ENCODE peak calls at places on chromosomes 13 and 19, in eight cellular contexts. Y is Peyer's patch, E is CD14-positive monocyte, M is hippocampal formation, K is T1000, W is iris pigment epithelial cell, Z is EH, A is AG09319. Q is an unnamed sample.

GRCh38 chr19:799076-799881 is 2.0 kb downstream of the PTBP1 start:
- DNase-seq in E (no peak), Z (peak; percentile 64), K (no peak), W (peak; percentile 53), M (no peak), Y (no peak), A (no peak), Q (no peak)

GRCh38 chr13:60448907-60449510 is 52.0 kb downstream of the TDRD3 start:
- DNase-seq in K (no peak), A (peak; percentile 3), W (peak; percentile 69), M (peak; percentile 48), Z (peak; percentile 49), Y (no peak), E (no peak), Q (peak; percentile 49)

GRCh38 chr13:113454936-113455335 is 1.6 kb upstream of the ADPRHL1 start:
- DNase-seq in M (no peak), Z (no peak), A (no peak), K (no peak), W (no peak), Y (no peak), E (no peak), Q (no peak)

GRCh38 chr19:1182068-1182467 is 8.0 kb upstream of the SBNO2 start:
- DNase-seq in M (no peak), W (no peak), E (no peak), Y (no peak), Z (no peak), K (no peak), A (no peak), Q (no peak)

GRCh38 chr19:50422397-50423278 is 3.9 kb downstream of the SPIB start:
- DNase-seq in K (no peak), Z (no peak), W (no peak), E (no peak), A (no peak), M (no peak), Y (no peak), Q (no peak)

GRCh38 chr19:48656840-48657474 is 11.0 kb upstream of the CA11 start:
- DNase-seq in K (peak; percentile 47), M (no peak), Y (no peak), A (no peak), W (peak; percentile 81), E (no peak), Z (peak; percentile 90), Q (no peak)

GRCh38 chr13:46663644-46664043 is 110.7 kb downstream of the LRCH1 start:
- DNase-seq in E (no peak), Y (no peak), M (no peak), W (no peak), Z (peak; percentile 29), A (no peak), K (no peak), Q (no peak)

GRCh38 chr19:45470147-45471081 is 2.6 kb downstream of the FOSB start:
- DNase-seq in M (no peak), W (peak; percentile 50), A (peak; percentile 41), E (peak; percentile 80), Z (peak; percentile 74), Y (no peak), K (no peak), Q (no peak)

GRCh38 chr19:38488811-38489481 is 55.5 kb downstream of the RYR1 start:
- DNase-seq in A (no peak), Y (no peak), Z (no peak), K (no peak), M (no peak), W (no peak), E (no peak), Q (no peak)

GRCh38 chr13:88014527-88014926 is 343.4 kb downstream of the SLITRK5 start:
- DNase-seq in E (no peak), Z (no peak), M (no peak), K (no peak), Y (no peak), W (peak; percentile 13), A (no peak), Q (no peak)

GRCh38 chr19:5215431-5215830 is 125.2 kb downstream of the PTPRS start:
- DNase-seq in E (no peak), M (no peak), W (no peak), K (no peak), A (no peak), Z (no peak), Y (no peak), Q (no peak)

GRCh38 chr13:35923347-35923746 is 207.8 kb downstream of the DCLK1 start:
- DNase-seq in Y (no peak), Z (peak; percentile 71), A (no peak), E (no peak), K (peak; percentile 20), W (peak; percentile 61), M (no peak), Q (no peak)

GRCh38 chr19:19615086-19615485 is 3.4 kb downstream of the PBX4 start:
- DNase-seq in Z (peak; percentile 76), W (no peak), K (no peak), A (no peak), M (no peak), E (no peak), Y (no peak), Q (no peak)

GRCh38 chr13:33560722-33561121 is 257.2 kb upstream of the RFC3 start:
- DNase-seq in K (no peak), A (no peak), W (no peak), Z (no peak), M (peak; percentile 18), Y (no peak), E (no peak), Q (no peak)

GRCh38 chr13:90416519-90416918 is 931.0 kb upstream of the MIR17HG start:
- DNase-seq in A (no peak), K (no peak), M (no peak), E (no peak), Z (peak; percentile 92), W (peak; percentile 90), Y (no peak), Q (peak; percentile 4)

GRCh38 chr19:33379151-33379829 is 5.8 kb downstream of the CEBPG start:
- DNase-seq in E (no peak), K (no peak), Y (no peak), W (no peak), A (no peak), M (no peak), Z (no peak), Q (no peak)

GRCh38 chr13:114053026-114053425 is 79.2 kb upstream of the C13orf46 start:
- DNase-seq in K (peak; percentile 57), Z (peak; percentile 65), E (peak; percentile 71), W (peak; percentile 82), A (no peak), M (no peak), Y (no peak), Q (no peak)

GRCh38 chr13:30097695-30098094 is 209.7 kb downstream of the KATNAL1 start:
- DNase-seq in K (no peak), E (no peak), A (no peak), W (no peak), Z (no peak), M (no peak), Y (no peak), Q (no peak)

GRCh38 chr19:2507109-2507508 is 31.2 kb downstream of the GADD45B start:
- DNase-seq in Z (peak; percentile 53), W (peak; percentile 94), E (peak; percentile 75), Y (no peak), K (no peak), A (no peak), M (no peak), Q (no peak)

GRCh38 chr13:68897331-68897730 is 1210.3 kb upstream of the ATXN8OS start:
- DNase-seq in W (no peak), Y (no peak), A (no peak), M (no peak), Z (no peak), K (no peak), E (no peak), Q (no peak)

GRCh38 chr13:64924401-64924800 is 2305.7 kb downstream of the PCDH9 start:
- DNase-seq in Y (no peak), W (no peak), K (no peak), A (no peak), M (no peak), Z (no peak), E (no peak), Q (no peak)

GRCh38 chr19:49231389-49231788 is 73.8 kb downstream of the TRPM4 start:
- DNase-seq in M (no peak), W (no peak), E (no peak), Y (no peak), A (no peak), K (no peak), Z (no peak), Q (no peak)

GRCh38 chr19:49513746-49514118 is 1.3 kb downstream of the FCGRT start:
- DNase-seq in W (no peak), A (no peak), E (no peak), Y (peak; percentile 57), K (no peak), M (no peak), Z (no peak), Q (no peak)

GRCh38 chr19:28556371-28556770 is 656.6 kb downstream of the UQCRFS1 start:
- DNase-seq in A (no peak), Y (no peak), E (no peak), M (no peak), K (no peak), W (no peak), Z (no peak), Q (no peak)

GRCh38 chr19:58545286-58546068 is 1.6 kb downstream of the TRIM28 start:
- DNase-seq in E (no peak), M (no peak), A (no peak), Z (peak; percentile 12), Y (no peak), K (no peak), W (peak; percentile 25), Q (no peak)

GRCh38 chr13:52109096-52109495 is 19.8 kb downstream of the NEK5 start:
- DNase-seq in Y (no peak), Z (no peak), A (no peak), W (no peak), M (no peak), E (no peak), K (no peak), Q (no peak)

GRCh38 chr19:1072371-1073015 is 5.5 kb downstream of the ARHGAP45 start:
- DNase-seq in Y (no peak), Z (no peak), M (no peak), W (no peak), A (no peak), E (no peak), K (no peak), Q (no peak)

GRCh38 chr19:33496496-33496895 is 25.1 kb downstream of the PEPD start:
- DNase-seq in W (no peak), M (no peak), E (no peak), K (no peak), Z (no peak), A (no peak), Y (peak; percentile 43), Q (no peak)

GRCh38 chr13:23776698-23777570 is 112.3 kb downstream of the MIPEP start:
- DNase-seq in W (no peak), A (no peak), E (no peak), Y (no peak), M (no peak), Z (no peak), K (no peak), Q (no peak)

GRCh38 chr13:73722120-73722519 is 412.1 kb downstream of the KLF12 start:
- DNase-seq in A (no peak), W (peak; percentile 76), K (no peak), E (no peak), Y (no peak), Z (peak; percentile 65), M (peak; percentile 31), Q (no peak)

GRCh38 chr19:4738734-4739133 is 15.1 kb upstream of the DPP9 start:
- DNase-seq in E (no peak), M (no peak), Z (peak; percentile 24), W (no peak), Y (no peak), A (no peak), K (no peak), Q (no peak)

GRCh38 chr19:12494260-12494860 is 9.7 kb upstream of the ZNF709 start:
- DNase-seq in Z (no peak), W (no peak), Y (no peak), K (no peak), A (no peak), E (no peak), M (no peak), Q (no peak)

GRCh38 chr13:70253411-70253810 is 145.2 kb upstream of the KLHL1 start:
- DNase-seq in A (no peak), Z (no peak), M (no peak), K (no peak), E (no peak), W (peak; percentile 45), Y (no peak), Q (no peak)

GRCh38 chr19:12938536-12939291 is at the start of gene CALR:
- DNase-seq in Z (peak; percentile 51), W (peak; percentile 47), E (no peak), A (no peak), Y (no peak), M (no peak), K (no peak), Q (peak; percentile 76)